ENCODE peak calls at places on chromosomes 16 and 17, in eight cellular contexts. N is fibroblast of mammary gland, I is fibroblast of the aortic adventitia, L is nephron progenitor cell, R is upper lobe of left lung, Y is HT1080, D is KG1, Z is iris pigment epithelial cell. O is an unnamed sample.

GRCh38 chr17:78357177-78357586 is 2.7 kb downstream of the SOCS3 start:
- DNase-seq in I (peak; percentile 75), N (peak; percentile 78), Y (peak; percentile 93), R (peak; percentile 70), L (peak; percentile 23), D (no peak), Z (peak; percentile 61), O (no peak)

GRCh38 chr17:37385439-37385990 is 9.7 kb downstream of the C17orf78 start:
- DNase-seq in N (no peak), Z (no peak), D (no peak), R (no peak), I (no peak), L (no peak), Y (no peak), O (no peak)

GRCh38 chr16:50114357-50115129 is 38.6 kb upstream of the TENT4B start:
- DNase-seq in D (no peak), Y (no peak), Z (no peak), I (no peak), L (no peak), R (no peak), N (no peak), O (no peak)

GRCh38 chr16:83344014-83344413 is 463.8 kb upstream of the HSBP1 start:
- DNase-seq in N (peak; percentile 88), Y (peak; percentile 93), R (no peak), Z (peak; percentile 98), L (no peak), D (no peak), I (peak; percentile 84), O (no peak)

GRCh38 chr16:89119161-89119621 is 25.5 kb downstream of the ACSF3 start:
- DNase-seq in D (no peak), R (peak; percentile 70), I (no peak), Y (no peak), Z (no peak), L (no peak), N (no peak), O (no peak)

GRCh38 chr16:28288117-28288516 is 4.2 kb upstream of the SBK1 start:
- DNase-seq in Y (no peak), I (no peak), D (no peak), R (no peak), Z (no peak), N (no peak), L (no peak), O (no peak)

GRCh38 chr17:50834786-50835562 is 412 bp upstream of the WFIKKN2 start:
- DNase-seq in L (peak; percentile 52), Z (peak; percentile 34), Y (no peak), R (peak; percentile 82), I (peak; percentile 48), N (peak; percentile 29), D (no peak), O (peak; percentile 25)

GRCh38 chr16:50685456-50686058 is 4.4 kb upstream of the SNX20 start:
- DNase-seq in D (no peak), Y (no peak), R (no peak), N (no peak), Z (no peak), L (no peak), I (no peak), O (no peak)

GRCh38 chr16:1309888-1310831 is 724 bp downstream of the UBE2I start:
- DNase-seq in N (peak; percentile 56), I (peak; percentile 52), Z (peak; percentile 71), L (no peak), D (no peak), Y (no peak), R (peak; percentile 92), O (no peak)

GRCh38 chr17:41678907-41679739 is 9.6 kb upstream of the EIF1 start:
- DNase-seq in I (peak; percentile 55), R (no peak), D (peak; percentile 53), N (peak; percentile 48), Z (peak; percentile 47), Y (peak; percentile 94), L (no peak), O (no peak)

O was measured in neural progenitor cell.